ENCODE peak calls at places on chromosomes 3 and 15, in six cellular contexts. F is suprapubic skin, W is esophagus squamous epithelium, G is ovary, R is HCT116, J is stomach. Y is an unnamed sample.

GRCh38 chr3:169348981-169349942 is 314.2 kb downstream of the MECOM start:
- DNase-seq in R (no peak), W (no peak), G (no peak), J (no peak), F (no peak), Y (no peak)

GRCh38 chr15:67072951-67073350 is 7.5 kb downstream of the SMAD3 start:
- DNase-seq in W (no peak), J (no peak), R (no peak), G (no peak), F (no peak), Y (no peak)

GRCh38 chr3:177234121-177234520 is 36.8 kb upstream of the TBL1XR1 start:
- DNase-seq in G (no peak), F (no peak), J (no peak), W (no peak), R (no peak), Y (no peak)

GRCh38 chr3:108664266-108664665 is 74.7 kb downstream of the DZIP3 start:
- DNase-seq in J (no peak), R (no peak), G (no peak), F (no peak), W (no peak), Y (no peak)

GRCh38 chr3:174440350-174440716 is 418.8 kb upstream of the NAALADL2 start:
- DNase-seq in F (no peak), W (no peak), G (peak; percentile 54), J (no peak), R (no peak), Y (no peak)

GRCh38 chr3:47161983-47162694 is 1.8 kb downstream of the SETD2 start:
- DNase-seq in J (no peak), F (no peak), W (no peak), G (no peak), R (no peak), Y (no peak)

GRCh38 chr3:102532901-102533300 is 98.1 kb downstream of the ZPLD1 start:
- DNase-seq in W (no peak), J (no peak), G (no peak), F (no peak), R (no peak), Y (no peak)

GRCh38 chr3:159200176-159200575 is 398.3 kb downstream of the MFSD1 start:
- DNase-seq in G (no peak), J (no peak), W (no peak), R (peak; percentile 49), F (no peak), Y (peak; percentile 41)

GRCh38 chr3:126136428-126137220 is 43.8 kb downstream of the ALDH1L1 start:
- DNase-seq in J (peak; percentile 15), F (peak; percentile 48), R (no peak), G (peak; percentile 21), W (no peak), Y (no peak)

GRCh38 chr3:10674593-10674992 is 141.4 kb upstream of the SLC6A11 start:
- DNase-seq in G (no peak), J (no peak), F (no peak), R (no peak), W (no peak), Y (no peak)

GRCh38 chr3:58560771-58561311 is 16.4 kb downstream of the FAM107A start:
- DNase-seq in R (no peak), F (no peak), J (no peak), G (no peak), W (no peak), Y (peak; percentile 78)

GRCh38 chr3:49133226-49133951 is 539 bp upstream of the LAMB2 start:
- DNase-seq in W (no peak), F (peak; percentile 91), R (peak; percentile 74), G (peak; percentile 90), J (peak; percentile 87), Y (peak; percentile 91)

GRCh38 chr3:4814302-4814903 is 164.8 kb upstream of the BHLHE40 start:
- DNase-seq in F (no peak), J (no peak), R (no peak), G (no peak), W (no peak), Y (peak; percentile 54)

GRCh38 chr3:58659051-58659675 is 7.4 kb downstream of the FAM3D start:
- DNase-seq in G (no peak), R (peak; percentile 24), W (no peak), F (peak; percentile 46), J (peak; percentile 75), Y (peak; percentile 53)

GRCh38 chr3:190041333-190042041 is 79.2 kb downstream of the P3H2 start:
- DNase-seq in F (no peak), W (no peak), R (no peak), J (no peak), G (no peak), Y (no peak)

GRCh38 chr15:28125673-28126651 is 26.8 kb upstream of the OCA2 start:
- DNase-seq in J (no peak), F (no peak), R (peak; percentile 33), W (no peak), G (no peak), Y (no peak)

GRCh38 chr3:169199283-169199682 is 464.2 kb downstream of the MECOM start:
- DNase-seq in J (no peak), G (no peak), W (no peak), R (no peak), F (no peak), Y (no peak)

GRCh38 chr3:52925405-52926313 is 28.3 kb upstream of the STIMATE start:
- DNase-seq in F (no peak), R (no peak), G (no peak), W (no peak), J (no peak), Y (no peak)

GRCh38 chr3:155385896-155386295 is 92.4 kb upstream of the STRIT1 start:
- DNase-seq in G (no peak), R (no peak), J (no peak), F (no peak), W (no peak), Y (no peak)

GRCh38 chr15:65115542-65115941 is 542 bp upstream of the UBAP1L start:
- DNase-seq in R (no peak), J (no peak), W (no peak), G (no peak), F (no peak), Y (no peak)

GRCh38 chr3:48419149-48419548 is 10.7 kb downstream of the PLXNB1 start:
- DNase-seq in W (no peak), G (no peak), R (no peak), F (no peak), J (no peak), Y (no peak)

GRCh38 chr15:83323296-83323711 is 38.8 kb upstream of the BNC1 start:
- DNase-seq in F (no peak), R (no peak), J (no peak), G (no peak), W (no peak), Y (no peak)

GRCh38 chr3:45506751-45507391 is 87.7 kb upstream of the LIMD1 start:
- DNase-seq in R (no peak), F (no peak), G (no peak), W (no peak), J (no peak), Y (no peak)

DNA sequence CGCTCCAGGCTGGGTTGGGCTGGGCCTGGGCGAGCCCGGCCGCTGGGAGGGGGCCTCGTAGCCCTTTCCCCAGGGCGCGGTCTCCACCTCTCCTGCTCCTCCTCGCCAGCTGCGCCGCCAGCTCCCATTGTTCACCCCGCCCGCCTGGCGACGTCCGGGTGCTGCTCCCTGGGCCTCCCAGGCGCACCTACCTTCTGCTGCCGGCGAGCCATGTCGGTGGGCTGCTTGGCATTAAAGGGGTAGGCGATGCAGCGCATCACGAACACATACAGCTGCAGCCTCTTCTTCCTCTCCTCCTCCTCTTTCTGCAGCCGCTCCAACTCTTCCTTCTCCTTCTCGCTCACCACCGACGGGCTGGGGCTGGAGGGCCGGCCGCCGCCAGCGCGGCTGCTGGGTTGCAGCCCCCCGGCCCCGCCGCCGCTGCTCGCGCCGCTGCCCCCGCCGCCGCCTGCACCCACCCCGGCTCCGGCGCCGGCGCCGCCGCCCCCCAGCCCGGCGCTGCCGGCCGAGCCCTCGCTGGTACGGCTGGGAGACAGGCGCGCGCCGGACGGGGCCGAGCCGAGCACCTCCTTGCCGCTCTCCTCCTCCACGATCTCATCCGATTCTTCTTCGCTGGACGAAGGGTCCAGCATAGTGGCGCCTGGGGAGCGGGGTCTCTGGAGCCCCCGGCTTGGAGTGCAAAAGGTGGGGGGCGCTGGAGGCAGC is 666 bp downstream of the CADPS start:
- DNase-seq in J (no peak), G (no peak), W (no peak), F (no peak), R (no peak), Y (no peak)
- TF ChIP-seq POLR2A in J (no peak), G (no peak), W (no peak), F (no peak), R (no peak), Y (no peak)

DNA sequence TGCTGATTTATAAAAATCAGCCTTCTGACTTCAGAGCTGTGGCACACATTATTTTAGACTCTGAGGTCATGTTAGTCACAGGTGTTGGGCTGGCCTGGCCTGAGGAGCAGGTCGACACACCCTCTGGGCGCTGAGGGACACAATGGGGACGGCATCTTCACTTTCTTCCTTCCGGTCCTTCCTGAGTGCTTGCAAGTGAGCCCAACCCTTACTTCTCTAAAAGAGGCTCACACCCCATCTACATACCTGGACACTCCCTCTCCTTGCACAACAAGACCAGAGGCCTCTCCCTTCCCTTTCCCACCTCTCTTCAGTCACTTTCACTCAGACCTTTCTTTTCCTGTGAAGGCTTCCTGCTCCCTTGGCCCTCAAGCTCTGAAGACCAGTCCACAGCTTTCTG is 85.4 kb downstream of the XXYLT1 start:
- DNase-seq in G (no peak), R (no peak), J (no peak), F (no peak), W (no peak), Y (no peak)
- TF ChIP-seq POLR2A in G (no peak), R (no peak), J (no peak), F (no peak), W (no peak), Y (no peak)

DNA sequence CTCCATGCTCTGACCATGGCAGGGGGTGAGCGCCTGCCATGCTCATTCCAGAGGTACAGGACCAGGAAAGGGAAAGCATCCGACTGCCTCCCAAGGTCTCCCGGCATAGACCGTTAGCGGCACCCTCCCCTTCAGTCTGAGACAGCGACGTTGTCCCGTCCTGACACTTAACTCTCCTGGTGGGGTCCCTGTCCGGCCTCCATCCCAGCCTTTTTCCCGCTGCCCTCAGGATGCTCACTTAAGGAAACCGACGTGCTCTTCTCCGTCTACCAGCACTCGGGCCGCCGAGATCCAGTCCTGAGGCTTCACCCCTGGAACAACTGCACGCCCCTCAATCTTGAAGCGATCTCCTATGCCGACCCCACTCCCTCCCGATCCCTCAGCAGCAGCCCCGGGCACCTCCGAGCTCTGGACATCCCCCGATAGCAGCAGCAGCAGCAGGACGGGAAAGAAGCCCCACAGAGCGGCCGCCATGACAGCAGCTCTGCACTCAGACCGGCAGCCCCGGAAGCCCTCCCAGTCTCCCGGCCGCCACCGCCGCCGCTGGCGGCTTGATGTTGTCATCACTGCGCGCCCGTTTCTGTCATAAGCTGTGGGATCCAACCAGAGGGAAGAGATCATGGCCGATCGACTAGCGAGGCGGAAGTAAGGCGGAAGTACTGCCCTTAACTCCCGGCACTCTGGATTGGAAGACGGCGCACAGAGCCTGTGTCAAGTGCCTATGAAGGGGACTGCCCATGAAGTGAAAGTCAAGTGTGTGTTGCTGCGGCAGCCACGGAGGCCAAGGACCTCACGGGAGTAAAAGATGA is at the start of the genes EMC7 and PGBD4:
- DNase-seq in G (peak; percentile 99), W (peak; percentile 89), J (peak; percentile 99), R (peak; percentile 97), F (peak; percentile 99), Y (peak; percentile 81)
- TF ChIP-seq POLR2A in G (peak; percentile 46), W (peak; percentile 80), J (peak; percentile 42), R (peak; percentile 43), F (peak; percentile 70), Y (peak; percentile 77)

DNA sequence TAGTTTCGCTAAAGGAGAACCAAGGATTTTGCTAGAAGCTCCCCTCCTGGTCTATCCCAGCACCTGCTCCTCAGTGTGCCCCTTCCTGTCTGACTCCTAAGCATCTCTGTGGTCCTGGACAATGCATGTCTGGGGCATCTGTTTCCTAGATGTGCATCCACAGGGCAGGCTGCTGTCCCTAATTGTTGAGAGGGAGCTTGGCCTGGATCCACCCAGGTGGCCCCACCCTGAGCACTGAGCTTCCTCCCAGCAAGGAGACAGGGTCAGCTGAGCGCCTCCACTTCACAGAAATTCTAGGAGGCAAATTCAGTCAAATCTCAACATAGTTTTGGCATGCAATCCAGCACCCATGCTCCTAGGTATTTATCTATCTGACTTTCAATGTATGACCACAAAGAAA is 102.4 kb upstream of the GOLGA6L6 start:
- DNase-seq in W (no peak), R (no peak), J (no peak), G (no peak), F (no peak), Y (no peak)
- TF ChIP-seq POLR2A in W (no peak), R (no peak), J (no peak), G (no peak), F (no peak), Y (no peak)